ENCODE peak calls at places on chromosomes 11 and 22, in seven cellular contexts. One of them, this sample, is unnamed.

GRCh38 chr11:26820739-26821138 is 98.9 kb upstream of the SLC5A12 start:
- DNase-seq in NCI-H1417: no peak
- DNase-seq in T-helper 1 cell: no peak
- DNase-seq in brain pericyte: no peak
- DNase-seq in stimulated activated CD4-positive, alpha-beta T cell treated with anti-CD3 and anti-CD28 coated beads, Interleukin-1b, Interleukin-23, amount 100 ng/mL, for 24 hours: no peak
- DNase-seq in RKO: no peak
- DNase-seq in ELF-1: no peak
- DNase-seq in this sample: peak; percentile 58

GRCh38 chr11:77411238-77411637 is 62.7 kb downstream of the PAK1 start:
- DNase-seq in NCI-H1417: no peak
- DNase-seq in T-helper 1 cell: no peak
- DNase-seq in brain pericyte: no peak
- DNase-seq in stimulated activated CD4-positive, alpha-beta T cell treated with anti-CD3 and anti-CD28 coated beads, Interleukin-1b, Interleukin-23, amount 100 ng/mL, for 24 hours: no peak
- DNase-seq in RKO: peak; percentile 47
- DNase-seq in ELF-1: no peak
- DNase-seq in this sample: no peak

GRCh38 chr22:50179937-50180726 is 5.6 kb upstream of the TRABD start:
- DNase-seq in NCI-H1417: no peak
- DNase-seq in T-helper 1 cell: no peak
- DNase-seq in brain pericyte: no peak
- DNase-seq in stimulated activated CD4-positive, alpha-beta T cell treated with anti-CD3 and anti-CD28 coated beads, Interleukin-1b, Interleukin-23, amount 100 ng/mL, for 24 hours: no peak
- DNase-seq in RKO: no peak
- DNase-seq in ELF-1: no peak
- DNase-seq in this sample: no peak

GRCh38 chr11:69307421-69307820 is 13.5 kb downstream of the MYEOV start:
- DNase-seq in NCI-H1417: no peak
- DNase-seq in T-helper 1 cell: no peak
- DNase-seq in brain pericyte: no peak
- DNase-seq in stimulated activated CD4-positive, alpha-beta T cell treated with anti-CD3 and anti-CD28 coated beads, Interleukin-1b, Interleukin-23, amount 100 ng/mL, for 24 hours: no peak
- DNase-seq in RKO: no peak
- DNase-seq in ELF-1: no peak
- DNase-seq in this sample: no peak

GRCh38 chr11:115657586-115657985 is 153.4 kb upstream of the CADM1 start:
- DNase-seq in NCI-H1417: no peak
- DNase-seq in T-helper 1 cell: no peak
- DNase-seq in brain pericyte: no peak
- DNase-seq in stimulated activated CD4-positive, alpha-beta T cell treated with anti-CD3 and anti-CD28 coated beads, Interleukin-1b, Interleukin-23, amount 100 ng/mL, for 24 hours: no peak
- DNase-seq in RKO: no peak
- DNase-seq in ELF-1: no peak
- DNase-seq in this sample: no peak

GRCh38 chr22:44383652-44384562 is 71.2 kb upstream of the SHISAL1 start:
- DNase-seq in NCI-H1417: no peak
- DNase-seq in T-helper 1 cell: no peak
- DNase-seq in brain pericyte: no peak
- DNase-seq in stimulated activated CD4-positive, alpha-beta T cell treated with anti-CD3 and anti-CD28 coated beads, Interleukin-1b, Interleukin-23, amount 100 ng/mL, for 24 hours: no peak
- DNase-seq in RKO: no peak
- DNase-seq in ELF-1: no peak
- DNase-seq in this sample: no peak

GRCh38 chr11:102680945-102681344 is 24.6 kb downstream of the MMP27 start:
- DNase-seq in NCI-H1417: no peak
- DNase-seq in T-helper 1 cell: no peak
- DNase-seq in brain pericyte: no peak
- DNase-seq in stimulated activated CD4-positive, alpha-beta T cell treated with anti-CD3 and anti-CD28 coated beads, Interleukin-1b, Interleukin-23, amount 100 ng/mL, for 24 hours: no peak
- DNase-seq in RKO: peak; percentile 9
- DNase-seq in ELF-1: no peak
- DNase-seq in this sample: no peak

GRCh38 chr11:17036666-17037658 is 22.7 kb upstream of the PLEKHA7 start:
- DNase-seq in NCI-H1417: no peak
- DNase-seq in T-helper 1 cell: no peak
- DNase-seq in brain pericyte: no peak
- DNase-seq in stimulated activated CD4-positive, alpha-beta T cell treated with anti-CD3 and anti-CD28 coated beads, Interleukin-1b, Interleukin-23, amount 100 ng/mL, for 24 hours: no peak
- DNase-seq in RKO: no peak
- DNase-seq in ELF-1: peak; percentile 31
- DNase-seq in this sample: no peak

GRCh38 chr11:128448487-128448886 is 138.9 kb downstream of the ETS1 start:
- DNase-seq in NCI-H1417: no peak
- DNase-seq in T-helper 1 cell: no peak
- DNase-seq in brain pericyte: no peak
- DNase-seq in stimulated activated CD4-positive, alpha-beta T cell treated with anti-CD3 and anti-CD28 coated beads, Interleukin-1b, Interleukin-23, amount 100 ng/mL, for 24 hours: no peak
- DNase-seq in RKO: peak; percentile 54
- DNase-seq in ELF-1: peak; percentile 34
- DNase-seq in this sample: peak; percentile 68

GRCh38 chr11:61609970-61610347 is 29.1 kb upstream of the SYT7 start:
- DNase-seq in NCI-H1417: no peak
- DNase-seq in T-helper 1 cell: no peak
- DNase-seq in brain pericyte: no peak
- DNase-seq in stimulated activated CD4-positive, alpha-beta T cell treated with anti-CD3 and anti-CD28 coated beads, Interleukin-1b, Interleukin-23, amount 100 ng/mL, for 24 hours: no peak
- DNase-seq in RKO: no peak
- DNase-seq in ELF-1: peak; percentile 70
- DNase-seq in this sample: no peak

GRCh38 chr11:90332415-90332814 is 109.6 kb upstream of the CHORDC1 start:
- DNase-seq in NCI-H1417: no peak
- DNase-seq in T-helper 1 cell: no peak
- DNase-seq in brain pericyte: no peak
- DNase-seq in stimulated activated CD4-positive, alpha-beta T cell treated with anti-CD3 and anti-CD28 coated beads, Interleukin-1b, Interleukin-23, amount 100 ng/mL, for 24 hours: no peak
- DNase-seq in RKO: peak; percentile 4
- DNase-seq in ELF-1: no peak
- DNase-seq in this sample: no peak

GRCh38 chr11:69745201-69745600 is 29.9 kb downstream of the FGF4 start:
- DNase-seq in NCI-H1417: no peak
- DNase-seq in T-helper 1 cell: no peak
- DNase-seq in brain pericyte: no peak
- DNase-seq in stimulated activated CD4-positive, alpha-beta T cell treated with anti-CD3 and anti-CD28 coated beads, Interleukin-1b, Interleukin-23, amount 100 ng/mL, for 24 hours: no peak
- DNase-seq in RKO: no peak
- DNase-seq in ELF-1: peak; percentile 28
- DNase-seq in this sample: no peak

GRCh38 chr11:441418-442274 is at the start of gene ANO9:
- DNase-seq in NCI-H1417: peak; percentile 58
- DNase-seq in T-helper 1 cell: peak; percentile 57
- DNase-seq in brain pericyte: no peak
- DNase-seq in stimulated activated CD4-positive, alpha-beta T cell treated with anti-CD3 and anti-CD28 coated beads, Interleukin-1b, Interleukin-23, amount 100 ng/mL, for 24 hours: no peak
- DNase-seq in RKO: no peak
- DNase-seq in ELF-1: peak; percentile 49
- DNase-seq in this sample: no peak